ENCODE peak calls at places on chromosomes 16 and 17, in eight cellular contexts. U, W, B, R, K, Q, P and L are unnamed samples.

GRCh38 chr16:20249247-20249646 is 78.1 kb downstream of the GP2 start:
- DNase-seq in U (no peak), W (no peak), B (no peak), R (no peak), K (no peak), Q (no peak), P (no peak), L (no peak)

GRCh38 chr16:20673882-20674683 is 23.4 kb downstream of the ACSM1 start:
- DNase-seq in U (no peak), W (no peak), B (no peak), R (no peak), K (no peak), Q (no peak), P (no peak), L (no peak)

GRCh38 chr17:41324180-41325075 is 8.9 kb upstream of the KRTAP17-1 start:
- DNase-seq in U (no peak), W (no peak), B (no peak), R (no peak), K (no peak), Q (no peak), P (no peak), L (peak; percentile 45)

GRCh38 chr16:57126412-57126811 is 34.0 kb downstream of the CPNE2 start:
- DNase-seq in U (no peak), W (no peak), B (no peak), R (no peak), K (no peak), Q (no peak), P (no peak), L (no peak)

GRCh38 chr17:81057079-81057730 is 22.3 kb downstream of the BAIAP2 start:
- DNase-seq in U (no peak), W (no peak), B (no peak), R (no peak), K (peak; percentile 69), Q (no peak), P (no peak), L (peak; percentile 72)

GRCh38 chr17:21170829-21171228 is 43.1 kb downstream of the TMEM11 start:
- DNase-seq in U (no peak), W (no peak), B (no peak), R (no peak), K (no peak), Q (no peak), P (no peak), L (no peak)

GRCh38 chr16:73420244-73421040 is 372.5 kb upstream of the ZFHX3 start:
- DNase-seq in U (no peak), W (no peak), B (no peak), R (peak; percentile 86), K (no peak), Q (no peak), P (no peak), L (no peak)

GRCh38 chr17:47324224-47325020 is 667 bp downstream of the EFCAB13 start:
- DNase-seq in U (peak; percentile 24), W (peak; percentile 37), B (no peak), R (peak; percentile 12), K (peak; percentile 65), Q (peak; percentile 68), P (peak; percentile 69), L (peak; percentile 35)

GRCh38 chr17:67441052-67441738 is 64.1 kb downstream of the PITPNC1 start:
- DNase-seq in U (no peak), W (peak; percentile 81), B (no peak), R (peak; percentile 87), K (no peak), Q (no peak), P (no peak), L (no peak)

GRCh38 chr17:39687101-39687545 is 734 bp downstream of the PGAP3 start:
- DNase-seq in U (no peak), W (no peak), B (no peak), R (no peak), K (no peak), Q (no peak), P (no peak), L (no peak)

GRCh38 chr17:30388321-30389179 is 9.8 kb downstream of the CPD start:
- DNase-seq in U (peak; percentile 21), W (no peak), B (no peak), R (no peak), K (no peak), Q (no peak), P (no peak), L (no peak)

GRCh38 chr17:82636626-82637598 is 11.3 kb downstream of the WDR45B start:
- DNase-seq in U (no peak), W (no peak), B (no peak), R (no peak), K (no peak), Q (no peak), P (no peak), L (no peak)

GRCh38 chr16:79601092-79601977 is 798 bp upstream of the MAF start:
- DNase-seq in U (peak; percentile 55), W (peak; percentile 18), B (no peak), R (no peak), K (peak; percentile 67), Q (peak; percentile 18), P (no peak), L (no peak)

GRCh38 chr17:73336613-73337400 is 25.0 kb upstream of the CDC42EP4 start:
- DNase-seq in U (no peak), W (no peak), B (no peak), R (no peak), K (no peak), Q (no peak), P (no peak), L (no peak)

GRCh38 chr17:7336240-7337175 is at the start of gene ACAP1:
- DNase-seq in U (no peak), W (peak; percentile 86), B (no peak), R (no peak), K (no peak), Q (peak; percentile 61), P (no peak), L (no peak)

GRCh38 chr16:2036200-2036966 is 9.7 kb downstream of the NHERF2 start:
- DNase-seq in U (no peak), W (no peak), B (no peak), R (no peak), K (no peak), Q (no peak), P (no peak), L (no peak)

GRCh38 chr16:12449795-12450194 is 353.9 kb downstream of the CPPED1 start:
- DNase-seq in U (no peak), W (no peak), B (no peak), R (no peak), K (no peak), Q (no peak), P (no peak), L (no peak)

GRCh38 chr16:64269756-64270155 is 852.1 kb downstream of the CDH11 start:
- DNase-seq in U (no peak), W (no peak), B (no peak), R (no peak), K (no peak), Q (no peak), P (no peak), L (no peak)

GRCh38 chr17:27494192-27495091 is 38.2 kb downstream of the KSR1 start:
- DNase-seq in U (no peak), W (no peak), B (no peak), R (peak; percentile 33), K (peak; percentile 67), Q (no peak), P (no peak), L (peak; percentile 90)

GRCh38 chr17:14201595-14201994 is 35.1 kb downstream of the CDRT15 start:
- DNase-seq in U (no peak), W (peak; percentile 63), B (no peak), R (no peak), K (no peak), Q (no peak), P (no peak), L (no peak)

GRCh38 chr17:81025756-81026155 is 9.2 kb upstream of the BAIAP2 start:
- DNase-seq in U (peak; percentile 11), W (no peak), B (no peak), R (no peak), K (no peak), Q (no peak), P (no peak), L (no peak)

GRCh38 chr17:19482571-19482970 is 51.1 kb upstream of the SLC47A1 start:
- DNase-seq in U (no peak), W (no peak), B (no peak), R (no peak), K (no peak), Q (no peak), P (no peak), L (no peak)

GRCh38 chr16:19123535-19124178 is 9.9 kb downstream of the ITPRIPL2 start:
- DNase-seq in U (no peak), W (no peak), B (no peak), R (no peak), K (no peak), Q (no peak), P (no peak), L (no peak)

GRCh38 chr16:67490330-67491096 is 7.2 kb upstream of the AGRP start:
- DNase-seq in U (no peak), W (no peak), B (no peak), R (no peak), K (no peak), Q (no peak), P (peak; percentile 10), L (no peak)